ENCODE peak calls at places on chromosomes 16 and 17, in four cellular contexts. L is progenitor cell of endocrine pancreas, F is activated B cell treated with CpG ODN at 0.5 μM for 24 hours, U is mucosa of descending colon. T is an unnamed sample.
A peak's percentile ranks its signal among the peaks of the same experiment; 100 is the strongest.

GRCh38 chr17:15303851-15304250 is 37.5 kb downstream of the TEKT3 start:
- DNase-seq in U (no peak), F (no peak), L (no peak), T (no peak)

GRCh38 chr16:4935231-4935855 is 1.6 kb downstream of the PPL start:
- DNase-seq in L (no peak), U (peak; percentile 39), F (no peak), T (no peak)

GRCh38 chr16:79265701-79266100 is 334.8 kb downstream of the MAF start:
- DNase-seq in F (no peak), L (no peak), U (no peak), T (no peak)

GRCh38 chr16:66899945-66900688 is 18.6 kb downstream of the CDH16 start:
- DNase-seq in L (no peak), F (no peak), U (peak; percentile 88), T (no peak)

GRCh38 chr17:31251618-31252328 is 45.3 kb downstream of the OMG start:
- DNase-seq in L (no peak), U (no peak), F (no peak), T (no peak)

GRCh38 chr16:80803341-80804060 is 897 bp downstream of the CDYL2 start:
- DNase-seq in L (peak; percentile 33), U (peak; percentile 47), F (peak; percentile 30), T (no peak)

GRCh38 chr16:57444711-57445110 is 2.5 kb downstream of the CIAPIN1 start:
- DNase-seq in L (no peak), F (no peak), U (no peak), T (no peak)

GRCh38 chr16:15919331-15919730 is 30.1 kb upstream of the ABCC1 start:
- DNase-seq in U (no peak), F (no peak), L (no peak), T (no peak)

GRCh38 chr16:879461-879861 is 78.9 kb upstream of the GNG13 start:
- DNase-seq in F (no peak), U (no peak), L (no peak), T (no peak)

GRCh38 chr17:927611-928461 is 51.7 kb downstream of the NXN start:
- DNase-seq in L (no peak), F (no peak), U (no peak), T (no peak)

GRCh38 chr16:70651524-70651923 is 5.2 kb downstream of the IL34 start:
- DNase-seq in L (no peak), U (no peak), F (no peak), T (no peak)
- TF ChIP-seq CTCF in L (no peak), U (no peak), F (no peak), T (no peak)

DNA sequence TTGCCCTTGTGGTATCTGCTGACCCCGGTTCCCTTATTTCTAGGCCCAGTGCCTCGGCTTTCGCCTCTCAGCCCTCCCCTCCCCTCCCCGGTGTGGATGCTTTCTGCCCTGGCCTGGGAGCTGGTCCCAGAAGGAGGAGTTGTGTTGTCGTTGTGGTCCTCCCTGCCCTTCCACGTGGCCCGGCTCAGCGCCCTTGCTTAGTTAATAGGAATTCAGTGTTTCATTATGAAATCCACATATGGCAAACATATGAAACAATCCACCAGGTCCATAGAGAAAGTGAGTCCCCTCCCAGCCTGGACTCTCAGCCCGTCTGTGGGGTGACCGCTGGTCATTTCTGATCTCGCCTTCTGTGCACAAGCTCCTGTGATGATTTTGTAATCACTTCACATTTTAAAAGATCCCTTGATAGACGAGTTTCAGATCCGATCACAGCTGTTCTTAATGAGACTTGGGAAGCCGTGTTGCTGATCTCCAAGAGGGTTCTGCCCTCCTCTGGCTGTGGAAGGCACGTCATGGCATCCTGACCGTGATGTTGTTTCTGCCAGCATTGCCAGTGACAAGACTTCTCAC is 112.1 kb downstream of the BANP start:
- DNase-seq in L (no peak), F (no peak), U (no peak), T (no peak)
- TF ChIP-seq CTCF in L (no peak), F (no peak), U (no peak), T (no peak)

DNA sequence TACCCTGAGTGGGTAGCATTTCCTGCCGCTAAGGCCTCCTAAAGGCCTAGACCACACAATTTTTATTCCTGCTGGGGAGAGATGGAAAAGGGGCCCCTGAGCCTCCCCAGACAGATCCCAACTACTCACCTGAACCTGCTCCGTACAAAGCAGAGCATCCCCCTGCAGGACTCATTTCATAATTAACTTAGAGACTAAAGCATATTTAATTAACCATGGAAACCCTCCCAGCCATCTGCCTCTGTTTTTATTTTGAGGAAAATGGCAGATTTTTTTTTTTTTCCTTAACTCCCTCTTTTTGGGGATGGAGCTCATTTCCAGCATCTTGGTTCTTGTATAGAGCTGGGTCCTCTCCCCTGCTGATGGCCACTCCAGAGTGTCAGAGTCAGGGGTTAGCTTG is 96.5 kb upstream of the CRHR1 start:
- DNase-seq in L (no peak), U (no peak), F (no peak), T (no peak)
- TF ChIP-seq CTCF in L (no peak), U (no peak), F (no peak), T (no peak)

DNA sequence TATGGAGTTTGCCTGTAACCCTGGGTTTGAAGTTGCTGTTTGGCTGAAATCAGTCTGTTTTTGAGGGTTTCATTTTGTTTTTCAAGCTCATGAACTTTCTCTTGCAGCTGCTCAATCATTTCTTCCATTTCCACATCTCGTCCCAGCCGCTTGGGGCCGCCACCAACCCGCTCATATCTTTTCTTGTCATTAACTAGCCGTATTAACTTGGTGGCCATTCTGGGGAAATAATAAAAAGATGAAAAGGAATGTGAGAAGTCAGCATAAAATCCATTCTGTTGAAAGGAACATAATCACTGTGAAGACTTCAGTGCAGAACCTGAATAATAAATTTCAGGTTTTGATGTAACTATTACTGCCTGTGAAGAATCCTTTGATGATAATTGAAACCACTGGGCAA is 11.5 kb downstream of the RPGRIP1L start:
- DNase-seq in L (no peak), F (no peak), U (no peak), T (no peak)
- TF ChIP-seq CTCF in L (peak; percentile 51), F (no peak), U (no peak), T (no peak)

GRCh38 chr16:85276741-85277140 is 164.5 kb upstream of the CIBAR2 start:
- DNase-seq in U (no peak), L (no peak), F (no peak), T (no peak)

GRCh38 chr16:85276258-85276657 is 164.0 kb upstream of the CIBAR2 start:
- DNase-seq in F (no peak), L (no peak), U (no peak), T (no peak)

GRCh38 chr16:85274924-85275323 is 162.7 kb upstream of the CIBAR2 start:
- DNase-seq in L (no peak), U (no peak), F (no peak), T (no peak)

GRCh38 chr16:85274501-85274900 is 162.2 kb upstream of the CIBAR2 start:
- DNase-seq in L (no peak), U (no peak), F (no peak), T (no peak)

DNA sequence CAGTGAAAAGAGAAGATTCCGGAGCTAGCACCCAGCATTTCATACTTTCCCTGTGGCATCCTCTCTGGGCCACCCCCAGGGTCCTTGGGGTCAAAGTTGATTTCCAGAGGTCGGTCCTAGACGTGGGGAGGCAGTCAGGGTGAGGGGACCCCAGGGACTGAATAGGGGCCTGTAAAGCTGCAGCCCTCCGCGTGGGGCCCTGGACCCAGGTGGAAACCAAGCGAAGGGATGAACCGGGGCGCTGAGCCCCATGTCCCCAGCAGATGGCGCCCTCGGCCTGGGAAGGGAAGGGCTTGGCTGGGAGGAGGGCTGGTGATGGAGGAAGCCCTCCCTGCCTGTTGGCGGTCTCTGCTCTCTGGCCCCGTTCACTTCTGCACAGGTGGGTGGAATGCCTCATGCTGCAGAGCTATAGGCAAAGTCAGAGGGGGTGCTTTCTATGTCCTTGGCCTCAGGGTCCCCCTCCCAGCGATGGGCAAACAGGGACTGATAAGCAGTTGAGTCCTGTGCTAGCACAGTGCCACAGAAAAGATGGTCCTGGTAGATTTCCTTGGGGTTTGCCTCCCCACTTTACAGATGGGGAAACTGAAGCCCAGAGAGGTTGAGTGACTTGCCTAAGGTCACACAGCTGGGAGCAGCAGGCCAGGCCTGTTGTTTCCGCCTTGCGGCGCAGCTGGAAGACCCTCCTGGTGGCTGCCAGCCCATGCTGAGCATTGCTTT is 163.4 kb upstream of the CIBAR2 start:
- DNase-seq in F (peak; percentile 59), U (peak; percentile 73), L (peak; percentile 82), T (peak; percentile 70)
- TF ChIP-seq CTCF in F (no peak), U (peak; percentile 71), L (peak; percentile 98), T (peak; percentile 83)

GRCh38 chr17:80843741-80844156 is 147.9 kb upstream of the CHMP6 start:
- DNase-seq in F (no peak), L (no peak), U (no peak), T (no peak)
- TF ChIP-seq CTCF in F (no peak), L (no peak), U (no peak), T (no peak)

DNA sequence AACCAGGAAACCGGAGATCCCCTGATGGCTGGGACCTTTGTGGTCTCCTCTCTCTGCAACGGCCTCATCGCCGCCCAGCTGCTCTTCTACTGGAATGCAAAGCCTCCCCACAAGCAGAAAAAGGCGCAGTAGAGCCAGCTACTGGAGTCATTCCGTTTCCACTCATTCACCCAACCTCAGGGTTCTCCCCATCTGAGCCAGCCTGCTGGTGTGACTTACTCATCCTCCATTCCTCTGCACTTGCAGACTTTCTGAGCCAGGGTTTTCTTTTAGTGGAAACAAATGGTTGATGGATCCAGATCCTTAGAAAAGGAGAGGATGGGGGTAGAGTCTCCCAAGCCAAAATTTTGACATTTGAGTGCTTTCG is 2.5 kb downstream of the SOX15 start:
- DNase-seq in F (no peak), L (no peak), U (no peak), T (no peak)
- TF ChIP-seq CTCF in F (no peak), L (no peak), U (no peak), T (no peak)

DNA sequence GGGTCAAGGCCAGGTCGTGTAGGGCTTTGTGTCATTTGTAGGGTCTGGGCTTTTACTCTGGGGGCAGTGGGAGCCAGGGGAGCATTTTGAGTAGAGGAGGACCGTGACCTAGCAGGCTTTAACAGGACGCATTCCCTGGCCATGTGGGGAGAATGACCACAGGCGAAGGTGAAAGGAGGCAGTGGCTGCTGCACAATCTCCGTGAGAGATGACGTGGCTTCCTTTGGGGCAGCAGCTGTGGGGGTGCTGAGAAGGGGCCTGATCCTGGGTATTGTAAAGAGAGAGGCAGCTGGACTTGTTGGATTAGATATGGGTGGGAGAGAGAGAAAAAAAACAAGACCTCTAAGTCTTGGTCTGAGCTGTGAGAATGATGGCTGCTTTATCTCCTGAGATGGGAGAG is 46.0 kb downstream of the KATNIP start:
- DNase-seq in F (no peak), L (no peak), U (no peak), T (no peak)
- TF ChIP-seq CTCF in F (no peak), L (no peak), U (no peak), T (no peak)

GRCh38 chr17:82490512-82491195 is 28.9 kb upstream of the FOXK2 start:
- DNase-seq in F (no peak), L (no peak), U (no peak), T (no peak)
- TF ChIP-seq CTCF in F (no peak), L (no peak), U (no peak), T (no peak)